ENCODE peak calls at places on chromosomes 11 and 22, in six cellular contexts. H, Y, S, I, N and T are unnamed samples.

GRCh38 chr11:76624515-76625379 is 45.8 kb downstream of the LRRC32 start:
- DNase-seq in H (no peak), S (no peak), Y (no peak), I (no peak), N (no peak), T (no peak)

GRCh38 chr11:9280655-9281301 is 15.6 kb upstream of the DENND5A start:
- DNase-seq in I (peak; percentile 51), Y (peak; percentile 13), N (peak; percentile 27), H (peak; percentile 72), S (peak; percentile 6), T (no peak)

GRCh38 chr11:75100314-75100713 is 3.6 kb upstream of the OR2AT4 start:
- DNase-seq in I (peak; percentile 85), H (peak; percentile 62), N (no peak), S (no peak), Y (no peak), T (no peak)

GRCh38 chr11:86488553-86488952 is 113.9 kb downstream of the CCDC81 start:
- DNase-seq in S (no peak), H (no peak), N (no peak), I (no peak), Y (no peak), T (no peak)

GRCh38 chr22:43955883-43956286 is 643 bp downstream of the SAMM50 start:
- DNase-seq in H (peak; percentile 6), Y (no peak), I (peak; percentile 31), S (no peak), N (no peak), T (no peak)

GRCh38 chr11:61333638-61334433 is 808 bp downstream of the TKFC start:
- DNase-seq in I (no peak), H (no peak), N (no peak), Y (no peak), S (no peak), T (no peak)

GRCh38 chr11:74604311-74604710 is 11.9 kb downstream of the POLD3 start:
- DNase-seq in S (no peak), H (no peak), I (no peak), N (no peak), Y (no peak), T (no peak)

GRCh38 chr22:44870021-44870420 is 117.6 kb downstream of the ARHGAP8 start:
- DNase-seq in H (peak; percentile 6), I (peak; percentile 10), S (no peak), Y (no peak), N (peak; percentile 31), T (no peak)

GRCh38 chr11:11148104-11148509 is 204.9 kb downstream of the CSNK2A3 start:
- DNase-seq in Y (no peak), N (peak; percentile 20), H (peak; percentile 60), I (peak; percentile 13), S (no peak), T (no peak)

GRCh38 chr11:131302831-131303230 is 67.6 kb upstream of the NTM start:
- DNase-seq in N (no peak), S (no peak), H (no peak), I (no peak), Y (no peak), T (no peak)

GRCh38 chr11:109957000-109957399 is 136.2 kb upstream of the ZC3H12C start:
- DNase-seq in Y (no peak), S (no peak), H (no peak), I (no peak), N (no peak), T (no peak)

GRCh38 chr11:32581556-32581955 is 2.1 kb upstream of the EIF3M start:
- DNase-seq in Y (no peak), N (no peak), S (no peak), I (no peak), H (no peak), T (no peak)

GRCh38 chr22:42857845-42858481 is 890 bp upstream of the ARFGAP3 start:
- DNase-seq in N (no peak), Y (no peak), I (no peak), S (no peak), H (no peak), T (no peak)

GRCh38 chr11:61955416-61956135 is 5.4 kb downstream of the BEST1 start:
- DNase-seq in Y (peak; percentile 19), N (no peak), S (no peak), I (no peak), H (peak; percentile 57), T (peak; percentile 42)

GRCh38 chr11:74546752-74547151 is 45.6 kb upstream of the POLD3 start:
- DNase-seq in S (no peak), Y (no peak), N (peak; percentile 85), H (no peak), I (no peak), T (no peak)

GRCh38 chr11:584287-584686 is 8.0 kb downstream of the PHRF1 start:
- DNase-seq in I (no peak), S (no peak), H (no peak), N (no peak), Y (no peak), T (no peak)